ENCODE peak calls at places on chromosomes 13 and 19, in nine cellular contexts. U is type B pancreatic cell; A is CD8-positive, alpha-beta T cell; O is AG09309; D is RWPE1; K is fibroblast of pulmonary artery; B is A549; X is HCT116; N is cardiac fibroblast. Z is an unnamed sample.

GRCh38 chr19:54002495-54003315 is 11.3 kb downstream of the CACNG6 start:
- DNase-seq in U (no peak), A (no peak), O (no peak), D (no peak), K (peak), B (no peak), X (no peak), N (no peak), Z (no peak)

GRCh38 chr19:38079926-38080380 is 144.1 kb downstream of the DPF1 start:
- DNase-seq in U (no peak), A (no peak), O (peak), D (peak), K (peak), B (peak), X (no peak), N (peak), Z (no peak)

GRCh38 chr13:26465514-26465913 is 92.0 kb upstream of the WASF3 start:
- DNase-seq in U (no peak), A (no peak), O (no peak), D (no peak), K (no peak), B (no peak), X (no peak), N (peak), Z (no peak)

GRCh38 chr19:55156202-55157063 is 1.1 kb downstream of the TNNI3 start:
- DNase-seq in U (no peak), A (peak), O (no peak), D (peak), K (peak), B (peak), X (peak), N (peak), Z (no peak)

GRCh38 chr19:2607712-2608601 is 94.5 kb downstream of the GNG7 start:
- DNase-seq in U (no peak), A (peak), O (no peak), D (no peak), K (no peak), B (no peak), X (no peak), N (no peak), Z (no peak)

GRCh38 chr13:30978981-30979956 is 46.8 kb downstream of the TEX26 start:
- DNase-seq in U (no peak), A (peak), O (no peak), D (no peak), K (peak), B (no peak), X (peak), N (peak), Z (no peak)

GRCh38 chr13:114021464-114022308 is 47.8 kb upstream of the C13orf46 start:
- DNase-seq in U (no peak), A (no peak), O (no peak), D (no peak), K (no peak), B (no peak), X (no peak), N (no peak), Z (no peak)

GRCh38 chr13:102742506-102742905 is 31.1 kb downstream of the TEX30 start:
- DNase-seq in U (no peak), A (no peak), O (no peak), D (no peak), K (no peak), B (no peak), X (no peak), N (no peak), Z (no peak)

GRCh38 chr19:35346193-35347052 is 1.3 kb upstream of the FFAR1 start:
- DNase-seq in U (peak), A (peak), O (no peak), D (no peak), K (no peak), B (no peak), X (no peak), N (no peak), Z (peak)

GRCh38 chr19:12544401-12544876 is 6.8 kb downstream of the ZNF564 start:
- DNase-seq in U (no peak), A (no peak), O (no peak), D (no peak), K (peak), B (no peak), X (no peak), N (peak), Z (no peak)

GRCh38 chr13:26759907-26760834 is at the start of gene GPR12:
- DNase-seq in U (no peak), A (no peak), O (no peak), D (no peak), K (peak), B (no peak), X (no peak), N (peak), Z (no peak)

GRCh38 chr13:83355042-83355441 is 527.2 kb downstream of the SLITRK1 start:
- DNase-seq in U (no peak), A (no peak), O (no peak), D (no peak), K (no peak), B (no peak), X (no peak), N (no peak), Z (no peak)

GRCh38 chr19:21143428-21143827 is 1.6 kb downstream of the ZNF431 start:
- DNase-seq in U (no peak), A (no peak), O (no peak), D (no peak), K (no peak), B (no peak), X (no peak), N (no peak), Z (no peak)

GRCh38 chr19:48644839-48645651 is 942 bp downstream of the CA11 start:
- DNase-seq in U (peak), A (peak), O (no peak), D (peak), K (peak), B (peak), X (peak), N (peak), Z (peak)

GRCh38 chr19:40165362-40165937 is 25.8 kb upstream of the MAP3K10 start:
- DNase-seq in U (no peak), A (peak), O (no peak), D (no peak), K (peak), B (no peak), X (peak), N (peak), Z (peak)

GRCh38 chr19:18898081-18898532 is 2.1 kb upstream of the CERS1 start:
- DNase-seq in U (no peak), A (no peak), O (no peak), D (no peak), K (no peak), B (no peak), X (no peak), N (peak), Z (no peak)

GRCh38 chr19:1243768-1244692 is 2.5 kb downstream of the ATP5F1D start:
- DNase-seq in U (no peak), A (peak), O (no peak), D (peak), K (peak), B (peak), X (no peak), N (peak), Z (peak)

GRCh38 chr13:50459046-50459445 is 384.4 kb downstream of the DLEU7 start:
- DNase-seq in U (no peak), A (no peak), O (no peak), D (no peak), K (no peak), B (no peak), X (no peak), N (no peak), Z (no peak)

GRCh38 chr19:17797397-17798201 is 2.7 kb downstream of the B3GNT3 start:
- DNase-seq in U (no peak), A (no peak), O (no peak), D (peak), K (no peak), B (peak), X (peak), N (no peak), Z (peak)

GRCh38 chr19:48551437-48552302 is at the start of gene SULT2B1:
- DNase-seq in U (no peak), A (no peak), O (no peak), D (peak), K (no peak), B (peak), X (no peak), N (no peak), Z (no peak)

GRCh38 chr13:31540316-31540715 is 199.0 kb upstream of the RXFP2 start:
- DNase-seq in U (no peak), A (no peak), O (no peak), D (no peak), K (no peak), B (no peak), X (no peak), N (no peak), Z (no peak)

GRCh38 chr13:44523176-44524017 is 52.7 kb downstream of the TSC22D1 start:
- DNase-seq in U (no peak), A (no peak), O (peak), D (peak), K (peak), B (peak), X (peak), N (peak), Z (no peak)

GRCh38 chr13:105894711-105895110 is 640.8 kb downstream of the EFNB2 start:
- DNase-seq in U (no peak), A (no peak), O (no peak), D (no peak), K (peak), B (no peak), X (no peak), N (no peak), Z (no peak)

GRCh38 chr13:72953391-72953960 is 105.3 kb upstream of the KLF5 start:
- DNase-seq in U (no peak), A (no peak), O (no peak), D (no peak), K (no peak), B (no peak), X (no peak), N (no peak), Z (no peak)

GRCh38 chr19:35168261-35168660 is 13.7 kb downstream of the FXYD5 start:
- DNase-seq in U (no peak), A (no peak), O (no peak), D (peak), K (no peak), B (no peak), X (no peak), N (no peak), Z (no peak)

GRCh38 chr13:65111223-65111622 is 2118.9 kb downstream of the PCDH9 start:
- DNase-seq in U (no peak), A (no peak), O (no peak), D (no peak), K (no peak), B (no peak), X (no peak), N (no peak), Z (no peak)

GRCh38 chr13:106318941-106319411 is 216.5 kb downstream of the EFNB2 start:
- DNase-seq in U (no peak), A (no peak), O (peak), D (peak), K (peak), B (peak), X (peak), N (peak), Z (no peak)

GRCh38 chr13:114135731-114136171 is 3.3 kb upstream of the RASA3 start:
- DNase-seq in U (no peak), A (peak), O (no peak), D (no peak), K (no peak), B (no peak), X (no peak), N (no peak), Z (no peak)

GRCh38 chr13:38350114-38350617 is 515 bp downstream of the UFM1 start:
- DNase-seq in U (peak), A (peak), O (peak), D (peak), K (peak), B (peak), X (peak), N (peak), Z (peak)

GRCh38 chr13:59542303-59542702 is 621.4 kb downstream of the DIAPH3 start:
- DNase-seq in U (no peak), A (no peak), O (no peak), D (no peak), K (no peak), B (no peak), X (no peak), N (no peak), Z (no peak)

GRCh38 chr13:114062341-114062740 is 70.1 kb downstream of the RASA3 start:
- DNase-seq in U (no peak), A (no peak), O (no peak), D (no peak), K (no peak), B (no peak), X (no peak), N (no peak), Z (no peak)

GRCh38 chr13:73870970-73871935 is 263.0 kb downstream of the KLF12 start:
- DNase-seq in U (no peak), A (no peak), O (peak), D (no peak), K (peak), B (no peak), X (no peak), N (peak), Z (no peak)

GRCh38 chr13:111211789-111212516 is 96.8 kb downstream of the ARHGEF7 start:
- DNase-seq in U (no peak), A (no peak), O (no peak), D (no peak), K (peak), B (no peak), X (no peak), N (no peak), Z (no peak)

GRCh38 chr13:51624695-51625345 is 40.6 kb downstream of the WDFY2 start:
- DNase-seq in U (no peak), A (no peak), O (no peak), D (no peak), K (no peak), B (no peak), X (no peak), N (no peak), Z (no peak)

GRCh38 chr19:6654347-6655310 is 15.3 kb downstream of the TNFSF14 start:
- DNase-seq in U (no peak), A (peak), O (no peak), D (no peak), K (no peak), B (no peak), X (no peak), N (no peak), Z (no peak)

GRCh38 chr13:29977721-29978120 is 127.3 kb upstream of the UBL3 start:
- DNase-seq in U (no peak), A (no peak), O (no peak), D (no peak), K (no peak), B (no peak), X (no peak), N (no peak), Z (no peak)

GRCh38 chr19:32651729-32652140 is 23.2 kb downstream of the ANKRD27 start:
- DNase-seq in U (no peak), A (no peak), O (no peak), D (no peak), K (no peak), B (peak), X (no peak), N (peak), Z (no peak)
- TF ChIP-seq CTCF in U (no peak), A (no peak), O (no peak), D (no peak), K (no peak), B (no peak), X (no peak), N (no peak), Z (no peak)

GRCh38 chr19:49869009-49869483 is 1.7 kb upstream of the PNKP start:
- DNase-seq in U (no peak), A (no peak), O (no peak), D (no peak), K (no peak), B (no peak), X (no peak), N (no peak), Z (no peak)

GRCh38 chr19:49871349-49871985 is 4.1 kb upstream of the PNKP start:
- DNase-seq in U (no peak), A (no peak), O (no peak), D (no peak), K (no peak), B (no peak), X (no peak), N (no peak), Z (no peak)

GRCh38 chr19:49870309-49870901 is 3.0 kb upstream of the PNKP start:
- DNase-seq in U (no peak), A (no peak), O (no peak), D (no peak), K (no peak), B (no peak), X (no peak), N (no peak), Z (peak)

GRCh38 chr19:49866933-49867782 is at the start of gene PNKP:
- DNase-seq in U (peak), A (peak), O (no peak), D (peak), K (peak), B (peak), X (peak), N (peak), Z (peak)

GRCh38 chr19:49869484-49870308 is 2.3 kb upstream of the PNKP start:
- DNase-seq in U (peak), A (peak), O (peak), D (peak), K (peak), B (peak), X (peak), N (peak), Z (peak)
- TF ChIP-seq CTCF in U (peak), A (no peak), O (no peak), D (no peak), K (no peak), B (no peak), X (no peak), N (no peak), Z (no peak)

GRCh38 chr19:11425719-11426457 is 6.8 kb upstream of the RGL3 start:
- DNase-seq in U (no peak), A (no peak), O (no peak), D (no peak), K (no peak), B (no peak), X (no peak), N (no peak), Z (no peak)
- TF ChIP-seq CTCF in U (no peak), A (no peak), O (no peak), D (no peak), K (no peak), B (no peak), X (no peak), N (no peak), Z (no peak)

GRCh38 chr13:52847682-52848432 is 583 bp downstream of the PCDH8 start:
- DNase-seq in U (no peak), A (no peak), O (no peak), D (no peak), K (no peak), B (no peak), X (no peak), N (no peak), Z (no peak)

GRCh38 chr13:52845334-52845761 is 3.1 kb downstream of the PCDH8 start:
- DNase-seq in U (no peak), A (no peak), O (no peak), D (peak), K (no peak), B (no peak), X (no peak), N (no peak), Z (no peak)

GRCh38 chr13:52847322-52847681 is 1.1 kb downstream of the PCDH8 start:
- DNase-seq in U (no peak), A (no peak), O (no peak), D (no peak), K (no peak), B (no peak), X (no peak), N (no peak), Z (no peak)

GRCh38 chr13:52845766-52846566 is 2.5 kb downstream of the PCDH8 start:
- DNase-seq in U (peak), A (no peak), O (no peak), D (peak), K (peak), B (no peak), X (no peak), N (peak), Z (no peak)

GRCh38 chr13:52846567-52847321 is 1.7 kb downstream of the PCDH8 start:
- DNase-seq in U (peak), A (no peak), O (no peak), D (peak), K (peak), B (no peak), X (no peak), N (peak), Z (no peak)
- TF ChIP-seq CTCF in U (peak), A (no peak), O (no peak), D (no peak), K (peak), B (no peak), X (peak), N (peak), Z (peak)

GRCh38 chr13:100646030-100646673 is 28.4 kb downstream of the TMTC4 start:
- DNase-seq in U (no peak), A (no peak), O (no peak), D (peak), K (peak), B (peak), X (peak), N (peak), Z (no peak)
- TF ChIP-seq CTCF in U (peak), A (no peak), O (peak), D (no peak), K (peak), B (peak), X (peak), N (peak), Z (no peak)

DNA sequence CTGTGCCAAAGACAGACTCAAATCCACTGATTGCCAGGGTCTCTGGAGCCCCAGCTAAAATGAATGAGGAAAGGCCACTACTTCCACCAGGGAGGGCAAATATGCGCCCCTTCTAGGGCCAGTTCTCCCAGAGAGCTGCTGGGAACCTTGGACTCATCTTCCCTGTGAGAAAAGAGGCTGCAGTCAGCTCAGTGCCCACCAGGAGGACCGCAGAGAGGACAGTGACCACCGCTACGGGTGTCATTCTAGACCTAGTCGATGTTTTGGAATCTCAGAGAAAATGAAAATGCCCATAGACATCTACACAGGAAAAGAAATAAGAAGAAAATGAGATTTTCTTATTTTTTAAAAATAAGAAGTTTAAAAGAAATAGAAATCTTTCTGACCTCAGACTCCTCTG is 235.1 kb downstream of the UQCRFS1 start:
- DNase-seq in U (no peak), A (no peak), O (no peak), D (no peak), K (no peak), B (no peak), X (no peak), N (no peak), Z (no peak)
- TF ChIP-seq CTCF in U (peak), A (no peak), O (peak), D (no peak), K (no peak), B (no peak), X (no peak), N (peak), Z (no peak)

GRCh38 chr19:58021541-58022282 is 12.1 kb upstream of the ZSCAN1 start:
- DNase-seq in U (no peak), A (peak), O (peak), D (no peak), K (peak), B (peak), X (no peak), N (peak), Z (no peak)
- TF ChIP-seq CTCF in U (peak), A (peak), O (peak), D (no peak), K (peak), B (no peak), X (peak), N (peak), Z (peak)

DNA sequence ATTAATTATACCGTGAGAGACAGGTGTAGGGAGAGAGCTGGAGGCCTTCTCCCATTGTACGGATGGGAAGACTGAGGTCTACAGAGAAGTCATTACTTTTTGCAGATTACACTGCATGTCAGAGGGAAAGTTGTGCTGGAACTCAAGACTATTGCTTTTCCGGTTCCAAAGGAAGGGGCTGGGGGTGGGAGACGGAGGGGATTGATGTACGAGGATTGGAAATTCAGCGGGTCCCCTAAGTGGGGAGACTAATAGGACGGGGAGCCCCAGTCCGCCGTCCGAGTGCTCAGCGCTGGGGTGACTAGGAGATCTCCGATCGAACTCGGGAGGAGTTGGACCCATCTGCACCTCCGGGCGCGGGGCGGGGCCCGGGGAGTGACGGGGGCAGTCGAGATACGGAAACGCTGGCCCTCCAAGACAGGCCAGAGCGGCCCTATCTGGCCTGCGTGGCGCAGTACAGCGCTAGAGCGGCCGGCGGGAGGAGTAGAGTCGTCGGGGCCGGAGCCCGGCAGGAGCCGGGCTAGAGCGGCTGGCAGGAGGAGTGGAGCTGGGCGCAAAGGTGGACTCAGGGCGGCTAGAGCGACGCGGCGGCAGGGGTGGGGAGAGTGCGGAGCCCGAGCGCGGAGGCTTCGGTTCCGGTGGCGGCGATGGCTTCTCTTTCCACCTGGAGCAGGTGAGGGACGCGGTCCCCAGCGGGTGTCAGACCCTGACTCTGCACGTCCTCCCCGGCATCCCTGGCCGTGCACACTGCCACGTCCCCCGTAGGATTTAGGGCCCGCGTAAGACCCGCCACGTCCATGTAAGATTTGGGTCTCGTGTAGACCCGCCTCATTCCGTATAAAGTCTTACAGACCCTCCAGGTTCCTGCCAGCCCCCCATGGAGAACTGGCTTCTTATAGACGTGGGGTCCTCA is 1.1 kb downstream of the ARHGEF1 start:
- DNase-seq in U (peak), A (peak), O (peak), D (peak), K (peak), B (peak), X (peak), N (peak), Z (peak)
- TF ChIP-seq CTCF in U (peak), A (no peak), O (no peak), D (no peak), K (peak), B (no peak), X (no peak), N (peak), Z (no peak)

Z was measured in CD14-positive monocyte.